ENCODE peak calls at places on chromosomes 1 and 21, in nine cellular contexts. T, J, R, O, W, E, F, K and Q are unnamed samples.

GRCh38 chr1:46302091-46303037 is 1.1 kb downstream of the LRRC41 start:
- DNase-seq in T (peak; percentile 75), J (peak; percentile 70), R (peak; percentile 30), O (peak; percentile 69), W (peak; percentile 68), E (no peak), F (peak; percentile 68), K (peak; percentile 37), Q (no peak)

GRCh38 chr1:47918257-47918867 is 78.8 kb downstream of the TRABD2B start:
- DNase-seq in T (no peak), J (no peak), R (peak; percentile 33), O (no peak), W (no peak), E (no peak), F (no peak), K (no peak), Q (no peak)

GRCh38 chr1:91120915-91121314 is 99.1 kb upstream of the ZNF644 start:
- DNase-seq in T (no peak), J (no peak), R (no peak), O (no peak), W (no peak), E (no peak), F (no peak), K (no peak), Q (no peak)

GRCh38 chr1:214451591-214451990 is 99.8 kb downstream of the PTPN14 start:
- DNase-seq in T (no peak), J (no peak), R (no peak), O (no peak), W (no peak), E (no peak), F (peak; percentile 45), K (no peak), Q (peak; percentile 92)

GRCh38 chr1:167987174-167987573 is 50.3 kb upstream of the MPC2 start:
- DNase-seq in T (no peak), J (no peak), R (no peak), O (no peak), W (no peak), E (peak; percentile 2), F (no peak), K (no peak), Q (peak; percentile 22)

GRCh38 chr21:43282358-43283120 is 113.7 kb downstream of the CRYAA start:
- DNase-seq in T (peak; percentile 34), J (no peak), R (no peak), O (peak; percentile 21), W (no peak), E (no peak), F (no peak), K (no peak), Q (no peak)

GRCh38 chr21:46634966-46635323 is 529 bp upstream of the PRMT2 start:
- DNase-seq in T (peak; percentile 78), J (peak; percentile 86), R (no peak), O (no peak), W (peak; percentile 91), E (peak; percentile 90), F (no peak), K (peak; percentile 79), Q (peak; percentile 82)

GRCh38 chr1:47280142-47280541 is 33.8 kb downstream of the STIL start:
- DNase-seq in T (no peak), J (no peak), R (no peak), O (no peak), W (no peak), E (peak; percentile 50), F (no peak), K (no peak), Q (peak; percentile 60)

GRCh38 chr1:156881101-156881500 is 12.4 kb upstream of the PEAR1 start:
- DNase-seq in T (no peak), J (no peak), R (no peak), O (no peak), W (no peak), E (no peak), F (no peak), K (no peak), Q (no peak)

GRCh38 chr1:7948950-7949349 is 8.3 kb upstream of the TNFRSF9 start:
- DNase-seq in T (no peak), J (no peak), R (no peak), O (no peak), W (peak; percentile 37), E (peak; percentile 88), F (peak; percentile 46), K (no peak), Q (peak; percentile 91)

GRCh38 chr1:27979151-27979858 is 19.5 kb downstream of the XKR8 start:
- DNase-seq in T (no peak), J (no peak), R (no peak), O (no peak), W (peak; percentile 90), E (peak; percentile 62), F (no peak), K (no peak), Q (peak; percentile 81)

GRCh38 chr1:30782361-30783243 is 25.0 kb upstream of the LAPTM5 start:
- DNase-seq in T (peak; percentile 81), J (peak; percentile 37), R (peak; percentile 60), O (peak; percentile 73), W (peak; percentile 68), E (peak; percentile 54), F (peak; percentile 90), K (peak; percentile 64), Q (peak; percentile 41)